ENCODE peak calls at places on chromosomes 16 and 17, in four cellular contexts. G, P, C and M are unnamed samples.

GRCh38 chr16:70470927-70471341 is 16.5 kb downstream of the FCSK start:
- DNase-seq in C (peak), P (no peak), G (no peak), M (peak)

GRCh38 chr17:29572691-29573557 is 4.4 kb downstream of the TP53I13 start:
- DNase-seq in P (peak), G (peak), C (peak), M (peak)

GRCh38 chr16:16062023-16062932 is 112.9 kb downstream of the ABCC1 start:
- DNase-seq in P (no peak), G (no peak), C (peak), M (peak)

GRCh38 chr16:51762081-51762995 is 611.3 kb upstream of the SALL1 start:
- DNase-seq in G (no peak), C (peak), P (peak), M (peak)

GRCh38 chr17:64240261-64240740 is 22.8 kb downstream of the TEX2 start:
- DNase-seq in G (no peak), P (peak), C (peak), M (no peak)

GRCh38 chr16:61871837-61872777 is 164.1 kb downstream of the CDH8 start:
- DNase-seq in G (no peak), P (no peak), C (no peak), M (no peak)

GRCh38 chr17:77146882-77147281 is 6.1 kb downstream of the SEC14L1 start:
- DNase-seq in G (no peak), C (no peak), P (no peak), M (no peak)

GRCh38 chr17:77441130-77441920 is 300.6 kb downstream of the SEC14L1 start:
- DNase-seq in C (no peak), G (peak), P (no peak), M (no peak)

GRCh38 chr17:2068101-2068518 is 13.2 kb downstream of the HIC1 start:
- DNase-seq in C (peak), G (no peak), P (peak), M (peak)

GRCh38 chr17:70808596-70808995 is 639.3 kb downstream of the KCNJ2 start:
- DNase-seq in G (no peak), C (no peak), P (no peak), M (no peak)

GRCh38 chr17:75096082-75096625 is 8.4 kb downstream of the SLC16A5 start:
- DNase-seq in G (no peak), P (peak), C (peak), M (peak)

GRCh38 chr17:10435096-10435495 is 13.3 kb upstream of the MYH8 start:
- DNase-seq in C (no peak), P (no peak), G (no peak), M (no peak)

GRCh38 chr17:2707721-2708584 is 3.6 kb downstream of the CLUH start:
- DNase-seq in G (no peak), P (no peak), C (no peak), M (peak)

GRCh38 chr17:77675816-77676799 is 282.4 kb upstream of the TNRC6C start:
- DNase-seq in G (no peak), P (no peak), C (no peak), M (no peak)

GRCh38 chr17:72165202-72165972 is 44.6 kb downstream of the SOX9 start:
- DNase-seq in C (no peak), P (no peak), G (no peak), M (no peak)

GRCh38 chr17:4986403-4986802 is 1.1 kb downstream of the CAMTA2 start:
- DNase-seq in P (no peak), G (no peak), C (no peak), M (no peak)

GRCh38 chr17:69350911-69351310 is 24.0 kb upstream of the ABCA5 start:
- DNase-seq in P (no peak), C (no peak), G (no peak), M (no peak)

GRCh38 chr16:11277607-11278337 is 1.5 kb upstream of the PRM2 start:
- DNase-seq in G (no peak), P (no peak), C (no peak), M (no peak)

GRCh38 chr17:41975099-41976083 is 8.8 kb downstream of the CNP start:
- DNase-seq in P (peak), C (no peak), G (no peak), M (peak)

GRCh38 chr17:55705847-55706246 is 16.8 kb downstream of the TMEM100 start:
- DNase-seq in G (no peak), P (no peak), C (no peak), M (no peak)

GRCh38 chr17:32471652-32472051 is 15.1 kb upstream of the CDK5R1 start:
- DNase-seq in C (no peak), G (no peak), P (no peak), M (no peak)